ENCODE peak calls at places on chromosomes 16 and 17, in four cellular contexts. M, Z, L and Y are unnamed samples.

GRCh38 chr17:181213-182163 is at the start of gene DOC2B:
- DNase-seq in Z (peak; percentile 80), L (peak; percentile 77), M (no peak), Y (no peak)

GRCh38 chr16:65418435-65418834 is 296.6 kb upstream of the CDH11 start:
- DNase-seq in M (no peak), Z (no peak), L (no peak), Y (no peak)

GRCh38 chr17:18017958-18018357 is 21.0 kb downstream of the ATPAF2 start:
- DNase-seq in M (no peak), Z (no peak), L (no peak), Y (no peak)

GRCh38 chr16:69566437-69567030 is 768 bp downstream of the NFAT5 start:
- DNase-seq in Z (peak; percentile 49), L (peak; percentile 80), M (peak; percentile 44), Y (peak; percentile 70)

GRCh38 chr17:9714801-9715200 is 69.5 kb downstream of the USP43 start:
- DNase-seq in L (no peak), Z (no peak), M (no peak), Y (no peak)

GRCh38 chr16:49593423-49594040 is 219.9 kb downstream of the C16orf78 start:
- DNase-seq in M (no peak), L (peak; percentile 44), Z (no peak), Y (no peak)

GRCh38 chr16:80309178-80309577 is 231.6 kb upstream of the DYNLRB2 start:
- DNase-seq in L (no peak), Z (no peak), M (no peak), Y (no peak)

GRCh38 chr17:74521701-74522201 is 9.5 kb downstream of the CD300LB start:
- DNase-seq in Z (no peak), L (peak; percentile 53), M (no peak), Y (no peak)

GRCh38 chr16:74034862-74035261 is 261.8 kb upstream of the PSMD7 start:
- DNase-seq in Z (peak; percentile 14), M (no peak), L (no peak), Y (no peak)

GRCh38 chr17:76816590-76817135 is 51.5 kb upstream of the MGAT5B start:
- DNase-seq in L (peak; percentile 67), Z (peak; percentile 85), M (peak; percentile 82), Y (peak; percentile 68)

GRCh38 chr16:67390816-67391423 is 2.4 kb downstream of the TPPP3 start:
- DNase-seq in M (no peak), Z (no peak), L (peak; percentile 51), Y (no peak)

GRCh38 chr17:41684050-41684449 is 4.6 kb upstream of the EIF1 start:
- DNase-seq in Z (no peak), L (no peak), M (no peak), Y (no peak)

GRCh38 chr17:3904486-3904885 is 11.6 kb upstream of the CAMKK1 start:
- DNase-seq in Z (no peak), L (no peak), M (no peak), Y (no peak)

DNA sequence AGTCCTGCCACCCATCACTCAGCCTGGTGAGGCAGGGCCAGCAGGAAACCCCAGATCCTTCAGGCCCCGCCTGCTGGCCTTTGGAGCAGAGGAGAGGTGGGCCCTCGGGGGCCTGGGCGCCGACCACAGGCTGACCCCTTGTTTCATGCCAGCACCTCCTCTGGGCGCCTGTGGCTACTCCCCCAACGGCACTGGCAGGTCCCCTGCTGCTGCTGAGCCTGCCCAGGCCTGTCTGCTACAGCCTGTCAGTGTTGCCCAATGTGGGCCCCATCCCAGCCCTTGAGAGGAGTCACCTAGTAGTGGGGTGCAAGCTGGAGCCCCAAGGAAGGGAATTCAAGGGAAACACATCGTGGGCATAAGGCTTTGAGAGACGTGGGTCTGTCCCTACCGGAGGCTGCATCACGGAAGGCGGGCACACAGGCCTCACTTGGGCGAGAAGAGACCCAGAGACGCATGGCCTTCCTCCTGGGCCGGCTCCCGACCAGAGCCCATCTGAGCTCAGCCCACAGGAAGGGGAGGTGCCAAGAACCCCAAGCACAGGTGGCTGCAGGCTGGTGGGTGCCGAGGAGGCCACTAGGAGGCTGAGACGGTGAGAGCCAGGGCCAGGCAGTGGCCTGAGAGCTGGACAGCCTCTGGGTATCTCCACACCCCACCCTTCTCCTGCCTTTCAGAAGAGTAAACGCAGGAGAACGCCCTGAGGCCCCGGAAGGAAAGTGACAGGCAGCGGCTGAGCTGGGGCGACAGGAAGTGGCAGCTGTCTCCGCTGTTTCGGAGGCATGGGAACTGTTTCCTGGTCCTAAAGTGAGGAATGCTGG is 8.1 kb upstream of the FASN start:
- DNase-seq in L (peak; percentile 88), Z (peak; percentile 88), M (peak; percentile 65), Y (peak; percentile 84)
- TF ChIP-seq POLR2A in L (no peak), Z (peak; percentile 60), M (no peak), Y (peak; percentile 69)

GRCh38 chr17:45311762-45312476 is 4.9 kb downstream of the MAP3K14 start:
- DNase-seq in Z (peak; percentile 62), M (peak; percentile 51), L (peak; percentile 90), Y (peak; percentile 30)
- TF ChIP-seq POLR2A in Z (no peak), M (no peak), L (no peak), Y (no peak)

GRCh38 chr17:8288336-8289102 is at the start of gene RANGRF:
- DNase-seq in M (peak; percentile 85), L (peak; percentile 95), Z (peak; percentile 99), Y (peak; percentile 87)
- TF ChIP-seq POLR2A in M (peak; percentile 77), L (peak; percentile 54), Z (peak; percentile 91), Y (peak; percentile 85)

GRCh38 chr16:1958715-1959268 is 546 bp upstream of the NDUFB10 start:
- DNase-seq in L (no peak), M (no peak), Z (no peak), Y (no peak)

GRCh38 chr16:1959269-1960039 is at the start of gene NDUFB10:
- DNase-seq in Z (peak; percentile 76), L (peak; percentile 95), M (peak; percentile 91), Y (peak; percentile 91)

GRCh38 chr16:1960665-1961630 is 1.6 kb downstream of the NDUFB10 start:
- DNase-seq in Z (no peak), L (no peak), M (no peak), Y (peak; percentile 64)

GRCh38 chr16:1964046-1964505 is 550 bp downstream of the RPS2 start:
- DNase-seq in M (no peak), L (peak; percentile 83), Z (no peak), Y (peak; percentile 73)

DNA sequence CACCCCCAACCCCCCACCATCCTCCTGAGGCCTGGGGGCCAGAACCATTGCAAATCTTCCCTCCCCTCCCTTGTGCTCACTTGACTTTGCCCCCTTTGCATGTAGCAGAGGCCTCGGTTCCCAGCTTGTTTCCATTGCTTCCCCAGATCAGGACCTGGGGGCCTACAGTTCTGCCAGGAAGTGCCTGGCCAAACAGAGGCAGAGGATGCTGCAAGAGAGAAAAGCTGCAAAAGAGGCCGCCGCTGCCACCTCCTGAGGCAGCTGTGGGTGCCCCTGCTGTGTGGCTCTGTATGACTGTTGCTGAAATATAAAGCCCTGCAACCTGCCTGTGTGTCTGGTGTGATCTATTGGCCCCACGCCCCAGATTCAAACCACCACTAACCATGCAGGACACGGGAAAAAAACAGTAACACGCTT is 2.3 kb downstream of the NDUFB10 start:
- DNase-seq in M (no peak), L (no peak), Z (no peak), Y (no peak)
- TF ChIP-seq POLR2A in M (peak; percentile 32), L (no peak), Z (no peak), Y (no peak)

GRCh38 chr17:75784473-75785015 is at the start of gene UNK:
- DNase-seq in Z (peak; percentile 100), L (peak; percentile 100), M (peak; percentile 91), Y (peak; percentile 99)

GRCh38 chr17:75785770-75786538 is 1.3 kb downstream of the UNK start:
- DNase-seq in M (no peak), Z (no peak), L (no peak), Y (no peak)

GRCh38 chr17:75783803-75784472 is 668 bp upstream of the UNK start:
- DNase-seq in M (no peak), Z (no peak), L (peak; percentile 81), Y (no peak)

GRCh38 chr17:75783069-75783783 is 1.4 kb upstream of the UNK start:
- DNase-seq in Z (no peak), L (no peak), M (no peak), Y (peak; percentile 82)

DNA sequence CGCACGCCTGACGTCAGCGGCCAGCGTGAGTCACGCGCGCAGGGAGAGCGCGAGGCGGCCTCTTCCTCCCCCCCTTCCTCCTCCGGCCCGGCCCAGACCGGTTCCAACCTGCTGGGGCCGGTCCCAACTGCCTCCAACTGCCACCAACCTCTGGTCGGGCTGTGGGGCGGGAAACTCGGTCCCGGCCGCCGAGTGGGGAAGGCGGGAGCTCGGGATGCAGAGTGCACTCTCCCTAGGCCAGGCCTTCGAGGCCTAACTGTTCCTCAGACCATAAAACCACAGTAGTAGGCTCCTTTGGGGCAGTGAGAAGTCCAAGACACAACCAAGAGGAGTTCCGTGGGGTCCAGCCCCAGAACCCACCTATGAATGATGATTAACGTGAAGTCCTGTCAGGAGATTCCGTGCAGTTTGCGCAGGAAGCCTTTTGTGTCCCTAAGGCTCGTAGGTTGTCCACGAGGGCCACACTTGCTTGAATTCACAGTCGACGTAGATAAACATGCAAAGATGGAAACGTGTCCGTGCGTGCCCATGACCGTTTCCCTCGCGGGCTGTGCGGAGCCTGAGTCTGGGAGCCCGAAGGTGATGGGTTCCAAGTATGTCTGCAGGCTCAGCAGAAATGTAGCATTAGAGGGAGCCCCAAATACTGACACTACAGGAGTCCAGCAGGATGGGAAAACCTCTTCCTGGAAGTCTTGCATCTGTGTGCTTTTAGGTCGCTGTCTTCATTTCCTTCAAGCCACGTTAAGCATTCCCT is 587 bp downstream of the UNK start:
- DNase-seq in M (peak; percentile 70), Z (peak; percentile 69), L (peak; percentile 94), Y (peak; percentile 98)
- TF ChIP-seq POLR2A in M (peak; percentile 65), Z (peak; percentile 46), L (no peak), Y (peak; percentile 83)

DNA sequence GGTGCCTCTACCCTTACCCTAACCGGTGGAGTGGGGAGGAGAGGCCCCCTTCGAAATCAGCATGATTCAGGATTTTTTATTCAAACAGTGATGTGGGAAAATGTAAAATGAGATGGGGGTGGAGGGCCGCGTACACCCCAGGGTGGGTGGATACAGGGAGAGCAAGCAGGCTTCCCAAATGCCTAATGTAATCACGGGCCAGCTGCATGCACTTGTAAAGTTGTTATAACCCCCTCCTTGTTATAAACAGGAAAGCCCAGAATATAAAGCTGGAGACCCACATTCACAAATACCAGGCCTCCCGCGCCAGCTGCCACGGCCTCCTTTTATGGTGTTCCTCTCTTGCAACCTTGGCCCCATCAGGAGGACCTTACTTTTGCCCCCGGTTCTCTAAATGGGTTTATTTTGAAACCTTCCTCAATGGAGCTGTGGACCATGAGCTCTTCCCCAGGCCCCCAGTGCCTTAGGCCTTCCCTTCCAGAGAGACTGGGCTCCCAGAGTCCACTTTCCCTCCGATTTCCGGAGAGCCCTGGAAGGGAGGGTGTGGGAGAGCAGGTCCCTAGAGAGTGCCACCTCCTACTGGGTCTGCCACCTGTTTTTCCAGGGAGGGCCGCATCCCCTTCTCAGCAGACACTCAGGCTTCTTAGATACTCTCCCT is 906 bp upstream of the FOXL1 start:
- DNase-seq in Z (no peak), L (no peak), M (no peak), Y (no peak)
- TF ChIP-seq POLR2A in Z (no peak), L (no peak), M (no peak), Y (no peak)